ENCODE peak calls at places on chromosomes 16 and 17, in six cellular contexts. X is stomach, B is testis, L is A549, E is suprapubic skin, Y is transverse colon. J is an unnamed sample. For H3K4me1, the result is how much of the 10 kb centered on the place peaks cover.

GRCh38 chr17:67980456-67980855 is 15.8 kb downstream of the C17orf58 start:
- DNase-seq in X (no peak), L (no peak), E (no peak), B (no peak), Y (no peak), J (no peak)

GRCh38 chr17:36869441-36869840 is 67.8 kb upstream of the LHX1 start:
- DNase-seq in E (no peak), Y (no peak), X (no peak), L (no peak), B (no peak), J (no peak)

GRCh38 chr16:57260294-57260929 is 15.4 kb downstream of the ARL2BP start:
- DNase-seq in B (peak), E (peak), X (peak), Y (peak), L (no peak), J (peak)

GRCh38 chr16:84878770-84879169 is 59.0 kb downstream of the CRISPLD2 start:
- DNase-seq in L (no peak), X (no peak), B (no peak), E (no peak), Y (no peak), J (no peak)

GRCh38 chr17:39092672-39093250 is 58.7 kb downstream of the PLXDC1 start:
- DNase-seq in L (no peak), B (no peak), Y (no peak), X (no peak), E (no peak), J (no peak)

GRCh38 chr17:16477666-16478065 is 14.3 kb downstream of the LRRC75A start:
- DNase-seq in E (no peak), L (no peak), B (no peak), X (no peak), Y (no peak), J (no peak)

GRCh38 chr17:75594499-75595283 is 7.1 kb downstream of the MYO15B start:
- DNase-seq in X (no peak), L (no peak), E (peak), B (no peak), Y (no peak), J (no peak)

GRCh38 chr17:76444518-76445311 is 8.2 kb downstream of the UBE2O start:
- DNase-seq in B (no peak), X (no peak), Y (no peak), L (no peak), E (no peak), J (no peak)

GRCh38 chr17:67821871-67822367 is 3.4 kb upstream of the BPTF start:
- DNase-seq in B (no peak), X (no peak), E (no peak), L (no peak), Y (no peak), J (no peak)

GRCh38 chr16:88610080-88610479 is 28.3 kb upstream of the IL17C start:
- DNase-seq in Y (no peak), B (no peak), X (no peak), L (peak), E (no peak), J (no peak)

GRCh38 chr17:38452719-38453118 is 24.5 kb downstream of the ARHGAP23 start:
- DNase-seq in L (no peak), X (no peak), E (no peak), Y (no peak), B (no peak), J (no peak)

GRCh38 chr17:76274559-76274956 is 9.4 kb downstream of the UBALD2 start:
- DNase-seq in X (no peak), B (no peak), E (no peak), Y (no peak), L (no peak), J (no peak)

GRCh38 chr16:468072-468821 is 42.8 kb downstream of the RAB11FIP3 start:
- DNase-seq in E (no peak), B (peak), X (no peak), L (no peak), Y (no peak), J (no peak)

GRCh38 chr17:17155568-17155967 is 50.6 kb downstream of the PLD6 start:
- DNase-seq in X (no peak), E (no peak), Y (no peak), B (no peak), L (no peak), J (no peak)

GRCh38 chr17:17722081-17722905 is 41.0 kb downstream of the RAI1 start:
- DNase-seq in B (no peak), L (no peak), X (no peak), E (no peak), Y (no peak), J (no peak)

GRCh38 chr17:15973016-15973415 is 26.5 kb downstream of the ZSWIM7 start:
- DNase-seq in E (no peak), X (no peak), B (no peak), L (no peak), Y (no peak), J (no peak)

GRCh38 chr17:48852251-48852650 is 21.4 kb downstream of the CALCOCO2 start:
- DNase-seq in E (no peak), Y (no peak), L (no peak), X (no peak), B (no peak), J (no peak)

GRCh38 chr17:38605230-38605851 is 411 bp downstream of the SRCIN1 start:
- DNase-seq in E (no peak), X (no peak), B (no peak), Y (no peak), L (peak), J (no peak)

GRCh38 chr16:53892155-53892554 is 188.2 kb downstream of the FTO start:
- DNase-seq in Y (peak), L (peak), E (no peak), B (peak), X (peak), J (peak)

GRCh38 chr16:58102665-58103427 is 26.3 kb downstream of the CFAP20 start:
- DNase-seq in L (no peak), B (no peak), X (no peak), E (no peak), Y (no peak), J (no peak)

GRCh38 chr17:17595755-17596154 is 4.2 kb upstream of the PEMT start:
- DNase-seq in E (no peak), B (no peak), L (no peak), X (no peak), Y (no peak), J (no peak)

GRCh38 chr17:5049314-5049819 is 14.1 kb upstream of the SLC52A1 start:
- DNase-seq in L (no peak), B (no peak), Y (peak), E (no peak), X (peak), J (no peak)

GRCh38 chr16:49788505-49788904 is 67.4 kb downstream of the ZNF423 start:
- DNase-seq in E (no peak), Y (no peak), L (no peak), B (peak), X (no peak), J (no peak)

GRCh38 chr16:70294385-70295029 is 4.5 kb upstream of the DDX19B start:
- DNase-seq in E (no peak), X (no peak), Y (no peak), B (peak), L (no peak), J (no peak)

GRCh38 chr16:70301121-70301520 is 2.1 kb downstream of the DDX19B start:
- DNase-seq in B (no peak), E (no peak), X (no peak), Y (no peak), L (no peak), J (no peak)

GRCh38 chr16:70302745-70303144 is 3.8 kb downstream of the DDX19B start:
- DNase-seq in L (no peak), X (no peak), B (no peak), Y (no peak), E (no peak), J (no peak)

GRCh38 chr16:70295634-70296033 is 3.4 kb upstream of the DDX19B start:
- DNase-seq in B (no peak), X (no peak), L (no peak), E (no peak), Y (no peak), J (no peak)

DNA sequence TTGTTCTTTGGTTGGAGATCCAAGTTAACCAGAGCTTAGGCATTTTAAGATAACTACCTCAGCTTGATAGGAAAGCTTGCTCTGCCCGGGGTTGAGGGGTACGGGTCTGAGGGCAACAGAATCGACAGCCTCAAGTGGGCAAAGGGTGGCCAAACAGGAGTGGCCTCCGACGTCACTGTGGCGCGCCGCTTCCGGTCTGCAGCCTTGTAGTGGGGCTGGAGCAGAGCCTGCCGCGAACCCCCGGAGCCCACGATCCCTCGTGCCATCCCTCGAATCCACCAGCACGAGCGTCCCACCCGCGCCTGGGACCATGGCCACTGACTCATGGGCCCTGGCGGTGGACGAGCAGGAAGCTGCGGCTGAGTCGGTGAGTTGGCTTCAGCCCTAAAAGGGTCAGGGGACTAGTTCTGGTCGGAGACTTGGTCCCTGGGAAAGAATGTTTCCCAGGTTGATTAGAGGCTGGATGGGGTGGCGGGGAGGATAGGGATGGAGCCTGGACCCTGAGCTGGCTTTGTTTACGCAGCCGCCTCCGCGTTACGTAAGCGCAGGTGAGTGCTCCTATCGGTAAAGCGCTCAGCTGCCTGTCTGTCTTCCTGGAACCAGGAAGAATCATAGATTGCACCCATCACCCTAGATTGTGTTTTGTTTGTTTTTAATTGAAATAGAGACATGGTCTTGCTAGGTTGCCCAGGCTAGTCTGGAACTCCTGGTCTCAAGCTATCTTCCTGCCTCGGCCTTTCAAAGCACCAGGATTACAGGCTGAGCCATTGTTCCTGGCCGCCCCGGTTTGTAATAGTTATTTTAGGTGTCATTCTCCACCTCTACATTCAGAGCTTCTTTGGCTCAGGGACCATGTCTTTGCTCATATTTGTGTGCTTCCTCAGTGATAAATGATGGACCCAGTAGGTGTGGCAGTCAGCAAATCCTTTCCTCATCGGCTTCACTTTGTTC is at the start of gene DDX19B:
- DNase-seq in E (peak), X (peak), B (peak), Y (peak), L (peak), J (peak)
- TF ChIP-seq POLR2A in E (peak), X (no peak), B (no peak), Y (peak), L (peak), J (peak)

DNA sequence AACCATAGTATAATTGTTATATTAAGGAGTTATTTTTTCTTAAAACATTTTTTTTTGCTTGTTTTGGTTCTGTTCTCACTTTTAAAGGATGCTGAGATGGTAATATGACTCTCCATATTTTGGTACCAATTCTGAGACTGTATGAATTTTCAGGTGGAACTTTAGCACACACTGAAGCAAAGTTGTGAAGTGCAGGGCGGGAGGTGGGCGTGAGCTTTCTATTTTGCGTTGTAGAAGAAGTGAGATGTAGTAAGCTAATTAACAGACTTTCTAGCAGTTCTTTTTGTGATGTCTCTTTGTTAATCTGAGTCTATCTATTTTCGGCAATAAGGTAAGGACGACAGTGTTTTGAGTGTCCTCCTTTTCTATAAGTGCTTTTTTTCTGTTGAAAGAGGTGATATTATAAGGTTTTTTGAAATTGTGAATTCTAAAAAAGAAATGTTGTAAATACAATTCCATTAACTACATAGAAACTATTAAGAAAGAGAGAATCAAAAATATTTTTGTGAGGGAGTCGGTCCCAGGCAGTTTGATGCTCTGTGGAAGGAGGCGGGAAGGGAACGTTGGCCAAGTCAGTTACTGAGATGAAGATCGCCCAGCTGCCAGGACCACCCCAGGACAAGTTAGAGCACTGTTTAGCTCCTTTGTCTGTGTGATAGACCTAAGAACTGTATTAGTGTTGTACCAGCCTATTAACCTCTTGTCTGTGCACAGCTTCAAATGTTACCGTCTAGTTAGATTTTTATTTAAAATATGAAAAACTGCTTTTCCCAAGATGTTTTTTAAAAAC is 65.0 kb downstream of the CCDC182 start:
- DNase-seq in Y (no peak), X (no peak), L (no peak), E (no peak), B (no peak), J (peak)
- H3K4me1 ChIP-seq in Y (under half), X (under half), L (under half), E (under half), B (under half), J (under half)

GRCh38 chr17:41974031-41974430 is 7.4 kb downstream of the CNP start:
- DNase-seq in B (no peak), L (no peak), Y (no peak), E (no peak), X (no peak), J (no peak)

GRCh38 chr17:41973457-41973856 is 6.9 kb downstream of the CNP start:
- DNase-seq in X (no peak), E (no peak), B (no peak), L (no peak), Y (no peak), J (no peak)

GRCh38 chr17:41974658-41975057 is 8.1 kb downstream of the CNP start:
- DNase-seq in L (no peak), X (no peak), Y (no peak), B (no peak), E (no peak), J (no peak)

GRCh38 chr17:41971721-41972523 is 5.3 kb downstream of the CNP start:
- DNase-seq in E (no peak), B (no peak), L (no peak), Y (no peak), X (no peak), J (no peak)

GRCh38 chr17:41972571-41973411 is 6.2 kb downstream of the CNP start:
- DNase-seq in E (no peak), L (no peak), X (peak), B (no peak), Y (no peak), J (no peak)
- TF ChIP-seq POLR2A in E (no peak), L (no peak), X (no peak), B (no peak), Y (no peak), J (no peak)

GRCh38 chr17:64083093-64083492 is 46.9 kb downstream of the ERN1 start:
- DNase-seq in X (no peak), L (no peak), B (no peak), E (no peak), Y (no peak), J (no peak)

GRCh38 chr17:64085650-64086005 is 44.3 kb downstream of the ERN1 start:
- DNase-seq in L (no peak), E (no peak), X (no peak), Y (no peak), B (no peak), J (no peak)

GRCh38 chr17:64083571-64084085 is 46.3 kb downstream of the ERN1 start:
- DNase-seq in B (no peak), X (no peak), Y (no peak), E (no peak), L (no peak), J (no peak)

GRCh38 chr17:64084086-64084939 is 45.6 kb downstream of the ERN1 start:
- DNase-seq in Y (peak), L (no peak), B (no peak), X (peak), E (no peak), J (no peak)

GRCh38 chr17:64084940-64085649 is 44.8 kb downstream of the ERN1 start:
- DNase-seq in L (no peak), Y (no peak), X (no peak), E (no peak), B (no peak), J (no peak)
- H3K4me1 ChIP-seq in L (half or more), Y (under half), X (half or more), E (under half), B (under half), J (under half)

DNA sequence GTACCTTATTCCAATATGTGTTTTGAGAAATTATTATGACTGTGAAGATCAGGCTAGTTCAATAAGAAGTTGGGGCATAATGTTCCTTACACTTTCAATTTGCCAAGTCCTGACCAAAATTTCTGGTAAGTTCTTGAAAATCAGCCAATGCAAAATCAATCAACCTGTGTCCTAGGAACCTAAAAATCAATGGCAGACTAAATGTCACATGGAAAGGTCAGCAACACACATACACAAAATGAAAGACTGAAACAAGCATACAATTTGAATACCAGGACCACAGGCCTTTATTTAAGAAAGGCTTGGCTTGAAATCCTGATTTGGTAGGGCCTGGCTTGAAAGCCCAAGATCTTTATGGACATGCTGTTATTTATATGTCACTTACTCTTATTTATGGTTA is 155.5 kb upstream of the ZKSCAN2 start:
- DNase-seq in L (no peak), Y (no peak), E (no peak), B (no peak), X (no peak), J (no peak)
- TF ChIP-seq POLR2A in L (no peak), Y (no peak), E (no peak), B (no peak), X (no peak), J (no peak)

GRCh38 chr16:75491876-75492275 is 3.4 kb downstream of the CHST6 start:
- DNase-seq in L (peak), E (no peak), B (no peak), X (no peak), Y (no peak), J (no peak)
- H3K4me1 ChIP-seq in L (under half), E (under half), B (under half), X (under half), Y (under half), J (under half)

GRCh38 chr17:7687908-7688807 is at the start of gene WRAP53:
- DNase-seq in B (peak), L (peak), X (peak), Y (peak), E (peak), J (peak)
- TF ChIP-seq POLR2A in B (no peak), L (peak), X (no peak), Y (no peak), E (no peak), J (peak)

DNA sequence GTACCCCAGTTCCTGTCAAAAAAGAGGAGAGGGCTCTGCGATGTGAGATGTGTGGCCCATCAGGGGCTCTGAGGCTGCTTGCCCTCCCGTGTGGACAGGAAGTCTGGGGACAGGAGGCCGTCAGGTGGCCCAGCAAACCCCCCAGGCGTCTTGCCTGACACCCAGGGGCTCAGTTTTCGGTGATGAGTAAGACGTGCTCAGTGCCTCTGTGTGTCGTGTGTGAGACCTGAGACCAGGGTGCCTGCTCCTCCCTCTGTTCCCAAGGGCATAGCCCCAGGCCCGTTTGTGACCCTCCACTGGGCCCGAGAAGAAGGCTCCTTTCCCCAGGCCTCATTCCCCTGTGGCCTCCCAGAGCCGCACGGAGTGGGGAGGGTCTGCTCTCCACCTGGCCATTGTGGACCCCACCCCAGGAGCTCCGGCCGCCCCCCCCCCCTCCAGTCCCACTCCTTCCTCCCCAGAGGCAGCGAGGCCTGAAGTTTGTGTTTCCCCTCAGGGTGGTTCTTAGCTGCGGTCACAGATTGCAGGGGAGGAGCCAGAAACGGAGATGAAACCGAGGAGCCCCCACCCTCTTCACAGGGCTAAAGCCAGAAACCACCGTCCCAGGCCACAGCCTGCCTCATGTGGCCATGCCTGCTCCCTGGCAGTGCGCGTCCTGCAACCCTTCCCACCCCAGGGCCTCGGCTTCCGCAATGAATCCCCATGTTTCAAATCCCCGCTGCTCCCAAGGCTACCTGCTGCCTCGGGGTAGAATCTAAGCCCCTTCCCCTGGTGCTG is 4.9 kb upstream of the ACTG1 start:
- DNase-seq in B (no peak), E (no peak), X (no peak), Y (peak), L (no peak), J (no peak)
- H3K4me1 ChIP-seq in B (under half), E (half or more), X (under half), Y (under half), L (under half), J (under half)